ENCODE peak calls at places on chromosome 14, in nine cellular contexts. A is gastrocnemius medialis; D is pancreas; M is cardiac muscle cell; T is CD4-positive, alpha-beta memory T cell; U is Peyer's patch; X is effector memory CD4-positive, alpha-beta T cell; V is suprapubic skin; G is right atrium auricular region. L is an unnamed sample.

GRCh38 chr14:101844219-101844618 is 82.7 kb downstream of the PPP2R5C start:
- DNase-seq in V (no peak), A (no peak), M (no peak), T (no peak), X (no peak), U (peak; percentile 59), D (no peak), G (no peak), L (peak; percentile 56)

GRCh38 chr14:25049559-25050493 is at the start of gene STXBP6:
- DNase-seq in G (peak; percentile 76), T (no peak), M (peak; percentile 85), D (peak; percentile 93), A (peak; percentile 34), U (peak; percentile 78), V (no peak), X (no peak), L (peak; percentile 84)

GRCh38 chr14:63273091-63273490 is 45.6 kb downstream of the GPHB5 start:
- DNase-seq in V (no peak), T (no peak), X (no peak), G (no peak), M (no peak), U (no peak), A (no peak), D (no peak), L (no peak)

GRCh38 chr14:77033622-77034521 is 5.4 kb upstream of the IRF2BPL start:
- DNase-seq in M (peak; percentile 75), D (peak; percentile 90), G (peak; percentile 89), U (peak; percentile 92), V (peak; percentile 91), T (peak; percentile 63), A (peak; percentile 84), X (peak; percentile 86), L (peak; percentile 89)

GRCh38 chr14:38880643-38881567 is 222.1 kb downstream of the SEC23A start:
- DNase-seq in X (no peak), U (no peak), T (no peak), V (no peak), D (no peak), G (no peak), A (no peak), M (peak; percentile 4), L (no peak)

GRCh38 chr14:100623557-100623956 is 36.3 kb upstream of the BEGAIN start:
- DNase-seq in U (peak; percentile 25), D (no peak), T (no peak), V (no peak), A (no peak), X (no peak), G (no peak), M (no peak), L (no peak)

GRCh38 chr14:88129306-88130056 is 124.5 kb downstream of the GPR65 start:
- DNase-seq in A (no peak), G (no peak), U (no peak), M (peak; percentile 10), X (no peak), D (no peak), T (no peak), V (no peak), L (no peak)

GRCh38 chr14:92680781-92681650 is 67.4 kb downstream of the LGMN start:
- DNase-seq in T (peak; percentile 70), V (no peak), X (peak; percentile 56), M (peak; percentile 79), U (peak; percentile 91), A (peak; percentile 42), D (peak; percentile 83), G (no peak), L (peak; percentile 69)

GRCh38 chr14:63563370-63564026 is 20.3 kb upstream of the PPP2R5E start:
- DNase-seq in X (no peak), M (no peak), D (no peak), V (no peak), G (no peak), A (no peak), U (no peak), T (no peak), L (no peak)

GRCh38 chr14:63893701-63894458 is 41.1 kb downstream of the SYNE2 start:
- DNase-seq in V (no peak), T (no peak), X (no peak), U (peak; percentile 56), D (no peak), A (peak; percentile 48), M (peak; percentile 44), G (peak; percentile 75), L (peak; percentile 53)

GRCh38 chr14:93045965-93046695 is 69.6 kb downstream of the ITPK1 start:
- DNase-seq in U (no peak), G (no peak), M (peak; percentile 69), X (no peak), V (no peak), A (no peak), D (no peak), T (no peak), L (no peak)

GRCh38 chr14:68191567-68192321 is 372.2 kb downstream of the RAD51B start:
- DNase-seq in V (no peak), M (no peak), X (no peak), A (peak; percentile 15), U (no peak), G (no peak), D (no peak), T (no peak), L (no peak)

GRCh38 chr14:64053694-64054669 is 201.2 kb downstream of the SYNE2 start:
- DNase-seq in T (no peak), D (no peak), M (no peak), A (no peak), V (no peak), U (no peak), G (no peak), X (no peak), L (no peak)

GRCh38 chr14:68794856-68795601 is 2.2 kb upstream of the ZFP36L1 start:
- DNase-seq in G (peak; percentile 69), D (no peak), A (peak; percentile 52), T (peak; percentile 55), U (peak; percentile 71), X (peak; percentile 23), M (no peak), V (peak; percentile 81), L (no peak)

GRCh38 chr14:89473979-89474378 is 56.9 kb upstream of the FOXN3 start:
- DNase-seq in U (no peak), G (no peak), V (no peak), D (no peak), A (no peak), T (no peak), X (no peak), M (no peak), L (no peak)

GRCh38 chr14:97625512-97625911 is 828.3 kb downstream of the VRK1 start:
- DNase-seq in X (no peak), V (no peak), D (no peak), M (no peak), A (no peak), T (no peak), U (no peak), G (no peak), L (no peak)

GRCh38 chr14:94355191-94355794 is 32.2 kb upstream of the SERPINA6 start:
- DNase-seq in T (no peak), G (peak; percentile 73), X (no peak), D (no peak), A (no peak), U (peak; percentile 59), M (peak; percentile 10), V (peak; percentile 83), L (peak; percentile 31)

GRCh38 chr14:103317251-103317650 is 16.8 kb upstream of the EIF5 start:
- DNase-seq in T (no peak), M (no peak), U (peak; percentile 37), G (no peak), D (peak; percentile 6), A (no peak), X (no peak), V (no peak), L (no peak)
- H3K4me1 ChIP-seq in T (no peaks in the 10 kb centered on the region), M (no peaks in the 10 kb centered on the region), U (no peaks in the 10 kb centered on the region), G (no peaks in the 10 kb centered on the region), D (no peaks in the 10 kb centered on the region), A (no peaks in the 10 kb centered on the region), X (no peaks in the 10 kb centered on the region), V (no peaks in the 10 kb centered on the region), L (peaks cover 15% of the 10 kb centered on the region)

GRCh38 chr14:60621386-60621785 is 27.9 kb downstream of the SIX1 start:
- DNase-seq in U (no peak), D (no peak), G (no peak), X (no peak), A (no peak), T (no peak), M (no peak), V (no peak), L (no peak)
- H3K4me1 ChIP-seq in U (no peaks in the 10 kb centered on the region), D (peaks cover 24% of the 10 kb centered on the region), G (no peaks in the 10 kb centered on the region), X (no peaks in the 10 kb centered on the region), A (peaks cover 15% of the 10 kb centered on the region), T (no peaks in the 10 kb centered on the region), M (no peaks in the 10 kb centered on the region), V (no peaks in the 10 kb centered on the region), L (no peaks in the 10 kb centered on the region)

DNA sequence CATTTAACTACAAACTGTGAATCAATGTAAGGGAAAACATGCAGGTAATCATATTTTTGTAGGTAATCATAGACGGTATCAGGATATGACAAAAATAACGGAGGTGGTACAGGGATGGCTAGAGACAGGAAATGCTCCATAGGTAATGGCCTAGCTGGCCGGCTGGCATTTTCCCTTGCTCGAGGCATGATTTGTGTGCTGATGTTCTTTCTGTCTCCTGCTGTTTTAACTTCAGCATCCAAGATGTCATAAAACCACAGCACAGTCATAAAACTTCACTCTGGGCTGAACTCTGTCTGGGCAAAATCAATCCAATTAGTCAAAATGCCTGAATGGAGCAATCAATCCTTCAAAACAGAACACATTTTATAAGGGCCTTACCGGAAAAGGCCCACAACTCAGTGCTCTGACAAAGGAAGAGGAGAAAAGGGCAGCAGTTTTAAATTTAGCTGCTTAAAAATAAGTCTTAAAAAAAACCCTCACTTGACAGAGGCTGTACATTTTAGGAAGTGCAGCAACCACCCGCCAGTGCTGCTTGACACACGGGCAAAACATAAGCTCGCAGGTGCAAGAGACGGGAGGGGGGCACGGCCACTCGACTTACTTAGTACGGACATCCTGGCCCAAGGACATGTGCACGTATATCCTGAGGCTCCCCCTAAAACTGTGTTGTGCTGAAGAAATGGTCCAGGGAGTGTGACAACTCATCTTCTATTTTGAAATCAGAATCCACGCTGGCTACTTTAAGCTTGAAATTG is 40.5 kb upstream of the GPR68 start:
- DNase-seq in X (no peak), G (no peak), V (no peak), M (no peak), A (no peak), T (no peak), U (no peak), D (no peak), L (no peak)
- H3K4me1 ChIP-seq in X (no peaks in the 10 kb centered on the region), G (no peaks in the 10 kb centered on the region), V (no peaks in the 10 kb centered on the region), M (peaks cover 21% of the 10 kb centered on the region), A (no peaks in the 10 kb centered on the region), T (peaks cover 12% of the 10 kb centered on the region), U (no peaks in the 10 kb centered on the region), D (no peaks in the 10 kb centered on the region), L (peaks cover 18% of the 10 kb centered on the region)

DNA sequence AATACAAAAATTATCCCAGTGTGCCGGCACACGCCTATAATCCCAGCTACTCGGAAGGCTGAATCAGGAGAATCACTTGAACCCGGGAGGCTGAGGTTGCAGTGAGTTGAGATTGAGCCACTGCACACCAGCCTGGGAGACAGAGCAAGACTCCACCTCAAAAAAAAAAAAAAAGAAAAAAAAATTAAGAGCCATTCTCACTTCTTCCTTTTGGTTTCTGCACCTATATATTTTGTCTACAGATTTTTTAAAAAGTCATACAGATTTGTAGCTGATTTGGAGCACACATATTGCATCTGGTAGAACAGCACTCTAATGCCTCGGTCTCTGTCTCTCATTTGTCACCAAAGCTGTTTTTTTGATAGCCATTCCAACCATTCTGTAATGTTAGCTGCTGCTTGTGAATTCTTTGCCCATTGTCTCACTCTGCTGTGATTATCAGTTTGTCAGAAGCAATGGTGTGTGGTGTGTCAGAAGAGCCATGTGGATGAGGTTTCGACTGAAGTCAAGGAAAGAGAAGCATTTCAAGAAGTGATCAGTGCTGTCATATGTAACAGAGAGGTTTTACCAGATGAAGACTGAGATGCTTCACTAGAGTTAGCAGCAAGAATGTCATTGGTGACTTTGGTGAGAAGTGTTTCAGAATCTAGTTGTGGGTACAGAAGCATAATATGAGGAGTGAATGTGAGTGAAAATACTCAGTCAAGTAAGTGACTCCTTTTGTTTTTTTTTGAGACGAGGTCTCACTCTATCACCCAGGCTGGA is 8.7 kb upstream of the KTN1 start:
- DNase-seq in D (no peak), A (no peak), X (no peak), G (no peak), M (no peak), V (no peak), T (no peak), U (no peak), L (no peak)
- H3K4me1 ChIP-seq in D (no peaks in the 10 kb centered on the region), A (no peaks in the 10 kb centered on the region), X (no peaks in the 10 kb centered on the region), G (no peaks in the 10 kb centered on the region), M (peaks cover 31% of the 10 kb centered on the region), V (no peaks in the 10 kb centered on the region), T (no peaks in the 10 kb centered on the region), U (no peaks in the 10 kb centered on the region), L (peaks cover 18% of the 10 kb centered on the region)